ENCODE peak calls at places on chromosomes 11 and 22, in nine cellular contexts. E is activated CD4-positive, alpha-beta T cell treated with anti-CD3 and anti-CD28 coated beads for 4 hours; H is activated CD4-positive, CD25-positive, alpha-beta regulatory T cell; F is CD4-positive, alpha-beta memory T cell; G is astrocyte of the spinal cord; K is H4; U is dermis microvascular lymphatic vessel endothelial cell; R is GM23338; S is hepatocyte. V is an unnamed sample.

GRCh38 chr11:129740125-129740719 is 75.4 kb upstream of the TMEM45B start:
- DNase-seq in U (no peak), F (no peak), E (no peak), G (no peak), S (no peak), K (no peak), R (no peak), H (no peak), V (no peak)

GRCh38 chr22:32987081-32987631 is 71.0 kb downstream of the SYN3 start:
- DNase-seq in F (no peak), U (no peak), E (no peak), R (peak), K (peak), H (no peak), G (no peak), S (no peak), V (peak)

GRCh38 chr11:57251491-57252104 is 14.5 kb upstream of the APLNR start:
- DNase-seq in H (no peak), K (peak), F (no peak), U (peak), E (no peak), S (peak), R (no peak), G (peak), V (no peak)

GRCh38 chr11:88313441-88313840 is 24.1 kb downstream of the CTSC start:
- DNase-seq in K (peak), G (no peak), U (no peak), E (no peak), R (no peak), H (no peak), S (no peak), F (no peak), V (no peak)

GRCh38 chr11:32081129-32081641 is 9.7 kb upstream of the RCN1 start:
- DNase-seq in R (no peak), F (no peak), H (no peak), E (no peak), U (peak), K (peak), S (peak), G (peak), V (peak)

GRCh38 chr22:45673482-45674175 is 2.0 kb downstream of the ATXN10 start:
- DNase-seq in F (no peak), K (no peak), U (no peak), R (no peak), S (no peak), E (no peak), G (no peak), H (no peak), V (no peak)

GRCh38 chr11:46438211-46438610 is 46.6 kb upstream of the CHRM4 start:
- DNase-seq in H (no peak), U (no peak), G (no peak), E (no peak), S (no peak), R (no peak), F (no peak), K (no peak), V (no peak)

GRCh38 chr22:23202812-23203451 is 22.6 kb downstream of the BCR start:
- DNase-seq in E (no peak), G (no peak), U (no peak), S (no peak), H (no peak), K (no peak), R (no peak), F (no peak), V (no peak)

GRCh38 chr11:22536036-22536435 is 89.6 kb downstream of the FANCF start:
- DNase-seq in G (no peak), S (no peak), E (no peak), U (no peak), R (no peak), K (no peak), F (no peak), H (no peak), V (no peak)

GRCh38 chr22:35620624-35621245 is 3.6 kb upstream of the MB start:
- DNase-seq in R (peak), K (no peak), F (no peak), H (no peak), U (peak), E (no peak), G (peak), S (peak), V (no peak)

GRCh38 chr11:63666874-63667273 is 4.3 kb downstream of the ATL3 start:
- DNase-seq in U (no peak), K (no peak), H (no peak), E (no peak), G (no peak), S (no peak), R (no peak), F (no peak), V (no peak)

GRCh38 chr22:42947211-42947990 is 67.5 kb downstream of the PACSIN2 start:
- DNase-seq in E (no peak), G (no peak), S (no peak), U (no peak), K (no peak), H (no peak), F (no peak), R (no peak), V (peak)

GRCh38 chr11:84790849-84791427 is 836.2 kb downstream of the DLG2 start:
- DNase-seq in K (no peak), H (no peak), F (no peak), S (no peak), G (no peak), R (no peak), U (no peak), E (no peak), V (no peak)

GRCh38 chr11:12469451-12469850 is 92.1 kb downstream of the PARVA start:
- DNase-seq in R (no peak), S (peak), H (no peak), U (peak), G (no peak), F (no peak), E (no peak), K (no peak), V (no peak)

GRCh38 chr22:50308986-50309600 is 1.6 kb upstream of the PLXNB2 start:
- DNase-seq in G (no peak), H (no peak), R (no peak), S (no peak), K (no peak), U (no peak), E (no peak), F (no peak), V (no peak)

GRCh38 chr22:50581950-50582561 is 593 bp downstream of the CHKB start:
- DNase-seq in F (peak), R (no peak), G (no peak), K (no peak), H (no peak), U (no peak), S (no peak), E (peak), V (peak)

GRCh38 chr11:69495441-69496201 is 14.2 kb downstream of the LINC01488 start:
- DNase-seq in R (no peak), K (no peak), E (no peak), U (no peak), G (no peak), H (no peak), F (no peak), S (no peak), V (no peak)

GRCh38 chr11:43969543-43969942 is 27.1 kb downstream of the C11orf96 start:
- DNase-seq in K (no peak), S (no peak), F (no peak), R (no peak), H (no peak), E (no peak), U (no peak), G (peak), V (no peak)

GRCh38 chr22:17152340-17152739 is 6.7 kb downstream of the HDHD5 start:
- DNase-seq in E (no peak), U (no peak), H (no peak), G (no peak), R (no peak), S (no peak), F (no peak), K (no peak), V (no peak)

GRCh38 chr11:68269414-68270081 is 2.2 kb downstream of the C11orf24 start:
- DNase-seq in U (no peak), E (no peak), R (no peak), S (peak), G (peak), K (no peak), F (no peak), H (no peak), V (no peak)

GRCh38 chr11:7004482-7004881 is 15.7 kb downstream of the ZNF214 start:
- DNase-seq in U (no peak), H (no peak), K (no peak), S (no peak), E (no peak), F (no peak), G (peak), R (no peak), V (no peak)

GRCh38 chr11:2994336-2994730 is 2.2 kb upstream of the NAP1L4 start:
- DNase-seq in E (no peak), G (no peak), U (no peak), H (no peak), F (no peak), K (no peak), S (no peak), R (no peak), V (no peak)

GRCh38 chr11:103959279-103959930 is 77.0 kb upstream of the DDI1 start:
- DNase-seq in H (no peak), R (no peak), K (no peak), S (no peak), U (no peak), G (peak), E (no peak), F (no peak), V (no peak)

GRCh38 chr11:116532066-116532465 is 240.7 kb downstream of the BUD13 start:
- DNase-seq in R (no peak), U (no peak), G (no peak), S (no peak), K (no peak), E (no peak), H (no peak), F (no peak), V (no peak)

GRCh38 chr11:125167954-125168821 is 3.6 kb downstream of the PKNOX2 start:
- DNase-seq in R (peak), F (no peak), H (no peak), S (peak), U (no peak), K (peak), E (no peak), G (peak), V (no peak)

GRCh38 chr22:41563051-41563711 is 2.4 kb downstream of the CSDC2 start:
- DNase-seq in H (no peak), E (no peak), S (peak), R (peak), F (no peak), K (peak), U (no peak), G (peak), V (peak)

GRCh38 chr22:47013861-47014635 is 251.6 kb downstream of the TBC1D22A start:
- DNase-seq in F (no peak), G (no peak), K (no peak), U (no peak), E (no peak), R (no peak), S (no peak), H (no peak), V (no peak)

GRCh38 chr22:23072035-23072910 is 2.0 kb downstream of the GNAZ start:
- DNase-seq in U (no peak), G (peak), S (no peak), E (no peak), R (no peak), K (no peak), F (no peak), H (no peak), V (peak)

GRCh38 chr22:25166266-25167056 is 33.2 kb upstream of the CRYBB3 start:
- DNase-seq in K (no peak), U (no peak), E (no peak), R (no peak), F (no peak), G (no peak), S (no peak), H (no peak), V (no peak)

GRCh38 chr11:44399968-44400367 is 90.0 kb upstream of the ALX4 start:
- DNase-seq in H (no peak), K (no peak), F (no peak), R (no peak), E (no peak), S (no peak), G (no peak), U (no peak), V (no peak)

GRCh38 chr11:116515666-116516184 is 257.1 kb downstream of the BUD13 start:
- DNase-seq in K (no peak), U (no peak), R (no peak), S (no peak), H (no peak), F (no peak), G (no peak), E (no peak), V (no peak)

GRCh38 chr22:38153821-38154562 is 27.6 kb downstream of the PLA2G6 start:
- DNase-seq in E (no peak), S (peak), G (no peak), K (no peak), R (peak), U (no peak), F (no peak), H (no peak), V (peak)

GRCh38 chr11:74681686-74682651 is 49.3 kb downstream of the CHRDL2 start:
- DNase-seq in R (no peak), G (no peak), K (no peak), U (no peak), F (no peak), E (no peak), S (no peak), H (no peak), V (no peak)

GRCh38 chr11:112837162-112837826 is 123.9 kb upstream of the NCAM1 start:
- DNase-seq in F (no peak), E (no peak), R (peak), U (no peak), K (peak), H (no peak), S (no peak), G (no peak), V (no peak)

GRCh38 chr11:89566972-89567371 is 75.8 kb upstream of the NOX4 start:
- DNase-seq in R (no peak), H (no peak), S (no peak), U (no peak), G (no peak), F (no peak), K (no peak), E (no peak), V (no peak)

GRCh38 chr11:43997022-43997665 is 50.6 kb upstream of the ACCSL start:
- DNase-seq in R (no peak), F (no peak), S (no peak), H (no peak), U (peak), E (no peak), G (no peak), K (no peak), V (no peak)

GRCh38 chr11:469684-470667 is 19.9 kb downstream of the PTDSS2 start:
- DNase-seq in E (no peak), H (no peak), K (peak), F (no peak), G (peak), R (no peak), S (peak), U (peak), V (peak)

GRCh38 chr22:44166448-44166847 is 14.3 kb upstream of the PARVG start:
- DNase-seq in H (no peak), U (no peak), S (no peak), K (no peak), R (no peak), E (no peak), G (no peak), F (no peak), V (no peak)